ENCODE peak calls at places on chromosomes 7 and 10, in four cellular contexts. O, B, X and Y are unnamed samples.
A peak's percentile ranks its signal among the peaks of the same experiment; 100 is the strongest.

GRCh38 chr10:77500754-77501151 is 136.9 kb downstream of the KCNMA1 start:
- DNase-seq in O (no peak), B (no peak), X (no peak), Y (no peak)

GRCh38 chr7:130966246-130967009 is 232.4 kb upstream of the KLF14 start:
- DNase-seq in O (no peak), B (no peak), X (no peak), Y (no peak)

GRCh38 chr7:39741942-39742623 is 118.7 kb downstream of the RALA start:
- DNase-seq in O (peak; percentile 30), B (peak; percentile 72), X (peak; percentile 78), Y (peak; percentile 46)

GRCh38 chr10:27558612-27559020 is 54.5 kb downstream of the RAB18 start:
- DNase-seq in O (peak; percentile 26), B (no peak), X (peak; percentile 75), Y (peak; percentile 34)

GRCh38 chr7:100711369-100711768 is 5.4 kb downstream of the POP7 start:
- DNase-seq in O (no peak), B (no peak), X (no peak), Y (no peak)

GRCh38 chr10:98758451-98758850 is 311.7 kb upstream of the HPS1 start:
- DNase-seq in O (no peak), B (no peak), X (no peak), Y (no peak)

GRCh38 chr10:132232981-132233380 is 46.2 kb downstream of the DPYSL4 start:
- DNase-seq in O (no peak), B (no peak), X (no peak), Y (no peak)

GRCh38 chr10:120824864-120825263 is 26.3 kb upstream of the WDR11 start:
- DNase-seq in O (peak; percentile 17), B (no peak), X (peak; percentile 81), Y (peak; percentile 65)

GRCh38 chr7:88092676-88092999 is 127.2 kb downstream of the SRI start:
- DNase-seq in O (no peak), B (no peak), X (no peak), Y (no peak)

GRCh38 chr7:18151419-18151818 is 123.8 kb upstream of the PRPS1L1 start:
- DNase-seq in O (no peak), B (no peak), X (no peak), Y (peak; percentile 10)

GRCh38 chr7:135180122-135180521 is 9.6 kb upstream of the CYREN start:
- DNase-seq in O (no peak), B (no peak), X (no peak), Y (no peak)

GRCh38 chr10:31132681-31133239 is 101.1 kb upstream of the ZNF438 start:
- DNase-seq in O (no peak), B (no peak), X (no peak), Y (no peak)

GRCh38 chr10:58577394-58577793 is 64.7 kb downstream of the BICC1 start:
- DNase-seq in O (no peak), B (no peak), X (no peak), Y (no peak)

GRCh38 chr7:30880090-30880704 is 31.5 kb upstream of the AQP1 start:
- DNase-seq in O (no peak), B (no peak), X (no peak), Y (no peak)

GRCh38 chr7:143380646-143381426 is at the start of gene ZYX:
- DNase-seq in O (peak; percentile 87), B (peak; percentile 98), X (peak; percentile 95), Y (peak; percentile 93)

GRCh38 chr7:87179180-87179579 is 26.9 kb downstream of the DMTF1 start:
- DNase-seq in O (no peak), B (no peak), X (no peak), Y (no peak)

GRCh38 chr7:89914673-89915072 is 239.6 kb upstream of the STEAP1 start:
- DNase-seq in O (no peak), B (no peak), X (peak; percentile 21), Y (peak; percentile 26)

GRCh38 chr7:140640727-140641531 is at the start of gene DENND2A:
- DNase-seq in O (peak; percentile 87), B (peak; percentile 61), X (peak; percentile 97), Y (peak; percentile 93)

GRCh38 chr7:127437772-127438330 is 45.3 kb upstream of the ZNF800 start:
- DNase-seq in O (no peak), B (no peak), X (no peak), Y (no peak)

GRCh38 chr10:551489-552252 is 137.8 kb downstream of the DIP2C start:
- DNase-seq in O (no peak), B (no peak), X (no peak), Y (no peak)

GRCh38 chr10:387949-388660 is 252.8 kb downstream of the ZMYND11 start:
- DNase-seq in O (no peak), B (no peak), X (no peak), Y (no peak)

GRCh38 chr10:124231188-124232135 is 138.1 kb upstream of the CHST15 start:
- DNase-seq in O (no peak), B (no peak), X (no peak), Y (no peak)

GRCh38 chr7:41255716-41256115 is 447.2 kb downstream of the INHBA start:
- DNase-seq in O (no peak), B (no peak), X (no peak), Y (no peak)

GRCh38 chr7:128407751-128408708 is 1.8 kb downstream of the IMPDH1 start:
- DNase-seq in O (no peak), B (no peak), X (peak; percentile 52), Y (peak; percentile 94)

GRCh38 chr10:44651834-44652233 is 259.3 kb upstream of the TMEM72 start:
- DNase-seq in O (no peak), B (no peak), X (no peak), Y (no peak)

GRCh38 chr7:436367-437128 is 83.1 kb downstream of the PDGFA start:
- DNase-seq in O (no peak), B (no peak), X (no peak), Y (no peak)

GRCh38 chr7:132430466-132430862 is 145.8 kb downstream of the PLXNA4 start:
- DNase-seq in O (no peak), B (no peak), X (no peak), Y (peak; percentile 50)

GRCh38 chr7:26705567-26705966 is 158.8 kb downstream of the SKAP2 start:
- DNase-seq in O (no peak), B (no peak), X (no peak), Y (no peak)

GRCh38 chr7:1484569-1484968 is 19.6 kb downstream of the INTS1 start:
- DNase-seq in O (no peak), B (no peak), X (no peak), Y (no peak)

GRCh38 chr7:1483079-1483478 is 21.1 kb downstream of the INTS1 start:
- DNase-seq in O (no peak), B (no peak), X (no peak), Y (no peak)

GRCh38 chr7:1486571-1486970 is 17.6 kb downstream of the INTS1 start:
- DNase-seq in O (no peak), B (no peak), X (no peak), Y (no peak)

GRCh38 chr7:1483536-1484505 is 20.4 kb downstream of the INTS1 start:
- DNase-seq in O (no peak), B (no peak), X (no peak), Y (no peak)

GRCh38 chr7:1485156-1485555 is 19.0 kb downstream of the INTS1 start:
- DNase-seq in O (no peak), B (no peak), X (no peak), Y (no peak)
- H3K36me3 ChIP-seq in O (peaks cover 93% of the 10 kb centered on the region), B (peaks cover 99% of the 10 kb centered on the region), X (no peaks in the 10 kb centered on the region), Y (peaks cover 59% of the 10 kb centered on the region)

GRCh38 chr7:104176332-104176731 is 31.5 kb downstream of the ORC5 start:
- DNase-seq in O (no peak), B (no peak), X (no peak), Y (no peak)
- H3K36me3 ChIP-seq in O (peaks cover 61% of the 10 kb centered on the region), B (peaks cover 5% of the 10 kb centered on the region), X (peaks cover 17% of the 10 kb centered on the region), Y (peaks cover 12% of the 10 kb centered on the region)

GRCh38 chr7:157248659-157249058 is 88.1 kb upstream of the DNAJB6 start:
- DNase-seq in O (no peak), B (no peak), X (no peak), Y (no peak)
- H3K36me3 ChIP-seq in O (peaks cover 69% of the 10 kb centered on the region), B (peaks cover 33% of the 10 kb centered on the region), X (no peaks in the 10 kb centered on the region), Y (peaks cover 32% of the 10 kb centered on the region)

DNA sequence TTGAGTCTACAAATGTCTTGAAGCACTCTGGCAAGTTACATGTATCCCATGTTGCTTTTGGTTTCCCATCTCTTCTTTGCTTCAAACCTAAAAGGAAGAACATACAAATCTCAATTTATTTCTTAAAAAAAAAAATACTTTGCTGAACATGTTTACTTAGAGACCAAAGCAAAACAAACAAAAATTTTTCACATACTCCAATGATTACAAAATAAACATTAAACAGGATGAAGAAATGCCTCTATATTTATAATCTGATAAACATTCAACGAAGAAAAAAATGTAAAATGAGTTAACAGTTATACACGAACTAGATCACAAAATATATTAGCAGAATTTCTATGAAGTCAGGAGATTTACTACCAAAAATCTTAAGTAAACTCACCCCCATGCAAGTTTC is 31.3 kb downstream of the FAM204A start:
- DNase-seq in O (no peak), B (no peak), X (no peak), Y (no peak)
- H3K36me3 ChIP-seq in O (peaks cover 77% of the 10 kb centered on the region), B (peaks cover 83% of the 10 kb centered on the region), X (peaks cover 3% of the 10 kb centered on the region), Y (peaks cover 3% of the 10 kb centered on the region)

GRCh38 chr10:119654540-119654939 is 3.4 kb downstream of the BAG3 start:
- DNase-seq in O (no peak), B (peak; percentile 77), X (no peak), Y (no peak)
- H3K36me3 ChIP-seq in O (peaks cover 44% of the 10 kb centered on the region), B (peaks cover 14% of the 10 kb centered on the region), X (no peaks in the 10 kb centered on the region), Y (no peaks in the 10 kb centered on the region)